ENCODE peak calls at places on chromosomes 13 and 19, in eight cellular contexts. Z is breast epithelium, L is ovary, F is AG04450, V is AG09319, O is lower leg skin, Y is nephron progenitor cell, U is BJ. E is an unnamed sample.

GRCh38 chr13:114284680-114285079 is 3.3 kb downstream of the UPF3A start:
- DNase-seq in F (no peak), L (no peak), Z (no peak), O (no peak), V (no peak), Y (no peak), U (no peak), E (no peak)

GRCh38 chr19:13366529-13367143 is 139.6 kb downstream of the CACNA1A start:
- DNase-seq in F (no peak), Z (no peak), Y (peak; percentile 4), U (no peak), L (no peak), V (no peak), O (no peak), E (no peak)

GRCh38 chr19:3687774-3688706 is 12.2 kb downstream of the PIP5K1C start:
- DNase-seq in F (no peak), V (no peak), Y (peak; percentile 41), O (no peak), Z (peak; percentile 78), U (no peak), L (no peak), E (peak; percentile 70)

GRCh38 chr13:34678154-34678553 is 263.9 kb upstream of the NBEA start:
- DNase-seq in O (no peak), Z (no peak), U (no peak), F (no peak), Y (no peak), L (no peak), V (no peak), E (no peak)

GRCh38 chr19:2556221-2557092 is 80.5 kb downstream of the GADD45B start:
- DNase-seq in Z (no peak), U (no peak), L (peak; percentile 33), V (no peak), O (no peak), Y (no peak), F (no peak), E (no peak)

GRCh38 chr13:42740753-42741152 is 40.6 kb upstream of the FAM216B start:
- DNase-seq in L (peak; percentile 60), Z (no peak), O (no peak), F (no peak), V (no peak), Y (no peak), U (no peak), E (no peak)

GRCh38 chr19:43780706-43781525 is at the start of gene KCNN4:
- DNase-seq in L (no peak), Z (no peak), F (no peak), Y (no peak), U (no peak), V (no peak), O (no peak), E (peak; percentile 87)

GRCh38 chr13:44826586-44827350 is 162.5 kb downstream of the NUFIP1 start:
- DNase-seq in V (no peak), O (no peak), L (no peak), U (no peak), F (no peak), Z (no peak), Y (peak; percentile 22), E (no peak)

GRCh38 chr19:18610245-18610555 is 2.5 kb upstream of the TMEM59L start:
- DNase-seq in U (no peak), O (no peak), V (no peak), Y (no peak), F (no peak), Z (no peak), L (no peak), E (no peak)

GRCh38 chr19:17404015-17404414 is 1.4 kb downstream of the BST2 start:
- DNase-seq in Z (no peak), V (no peak), Y (no peak), O (no peak), U (no peak), L (no peak), F (no peak), E (peak; percentile 38)

GRCh38 chr19:19911150-19911549 is 10.4 kb downstream of the ZNF93 start:
- DNase-seq in Y (no peak), V (no peak), O (no peak), L (no peak), F (no peak), U (no peak), Z (no peak), E (no peak)

GRCh38 chr13:104871456-104871855 is 1664.0 kb downstream of the EFNB2 start:
- DNase-seq in U (no peak), O (no peak), V (no peak), Z (no peak), L (no peak), F (no peak), Y (no peak), E (no peak)

GRCh38 chr13:100724568-100724967 is 50.0 kb upstream of the TMTC4 start:
- DNase-seq in F (no peak), U (no peak), V (no peak), L (no peak), Z (no peak), Y (no peak), O (no peak), E (no peak)

GRCh38 chr19:10662384-10663251 is 8.5 kb downstream of the ILF3 start:
- DNase-seq in L (no peak), O (no peak), Y (no peak), F (no peak), U (no peak), Z (no peak), V (no peak), E (peak; percentile 68)

GRCh38 chr19:50387176-50387867 is 3.2 kb downstream of the POLD1 start:
- DNase-seq in Y (no peak), F (no peak), Z (no peak), V (no peak), L (no peak), U (no peak), O (no peak), E (no peak)

GRCh38 chr13:45179428-45179827 is 21.4 kb downstream of the KCTD4 start:
- DNase-seq in V (no peak), U (no peak), L (no peak), Y (no peak), F (no peak), O (no peak), Z (no peak), E (no peak)

GRCh38 chr19:1269478-1270167 is 491 bp downstream of the CIRBP start:
- DNase-seq in Y (peak; percentile 86), V (peak; percentile 66), O (peak; percentile 97), U (no peak), Z (peak; percentile 86), F (no peak), L (peak; percentile 94), E (peak; percentile 88)

GRCh38 chr19:57245066-57245465 is 4.6 kb downstream of the ZNF805 start:
- DNase-seq in V (no peak), L (no peak), Z (no peak), U (no peak), O (no peak), F (no peak), Y (no peak), E (no peak)

GRCh38 chr19:3990815-3991117 is 5.5 kb upstream of the EEF2 start:
- DNase-seq in O (no peak), F (no peak), Y (no peak), U (no peak), Z (no peak), V (no peak), L (no peak), E (no peak)

GRCh38 chr13:98440390-98441055 is 136.4 kb downstream of the STK24 start:
- DNase-seq in F (no peak), Z (no peak), L (no peak), Y (no peak), U (no peak), O (no peak), V (no peak), E (no peak)

GRCh38 chr13:48709213-48709612 is 55.5 kb downstream of the CYSLTR2 start:
- DNase-seq in F (no peak), V (no peak), O (no peak), U (no peak), L (no peak), Z (no peak), Y (no peak), E (no peak)

DNA sequence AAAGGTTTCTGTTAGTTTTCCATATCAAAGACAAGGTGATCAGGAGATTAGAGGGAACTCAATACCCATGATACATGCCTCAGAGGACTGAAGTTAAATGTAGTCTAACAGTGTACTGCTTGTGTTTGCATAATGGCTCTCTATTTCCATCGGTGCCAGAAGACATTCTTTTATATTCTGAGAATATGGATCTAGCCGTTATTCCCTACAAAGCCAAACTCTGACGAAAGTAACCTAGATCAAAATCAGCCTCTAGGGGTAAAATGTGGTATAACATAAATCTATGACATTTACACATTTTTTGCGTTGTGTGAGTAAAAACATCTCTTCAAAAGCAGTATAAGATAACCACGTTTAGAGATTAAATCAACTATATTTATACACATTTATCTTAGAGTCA is 2232.7 kb downstream of the PCDH9 start:
- DNase-seq in O (no peak), L (no peak), Z (no peak), F (no peak), Y (no peak), U (no peak), V (no peak), E (no peak)
- TF ChIP-seq CTCF in O (no peak), L (no peak), Z (no peak), F (peak; percentile 14), Y (peak; percentile 7), U (no peak), V (no peak), E (no peak)

GRCh38 chr13:84983321-84983720 is 815.9 kb downstream of the SLITRK6 start:
- DNase-seq in Y (no peak), V (no peak), O (no peak), L (no peak), F (no peak), U (no peak), Z (no peak), E (no peak)
- TF ChIP-seq CTCF in Y (no peak), V (no peak), O (no peak), L (no peak), F (no peak), U (no peak), Z (no peak), E (no peak)

GRCh38 chr13:57969961-57970360 is 338.4 kb downstream of the PCDH17 start:
- DNase-seq in Y (no peak), O (no peak), F (no peak), Z (no peak), V (no peak), L (no peak), U (no peak), E (no peak)
- TF ChIP-seq CTCF in Y (no peak), O (no peak), F (no peak), Z (no peak), V (no peak), L (no peak), U (no peak), E (no peak)

DNA sequence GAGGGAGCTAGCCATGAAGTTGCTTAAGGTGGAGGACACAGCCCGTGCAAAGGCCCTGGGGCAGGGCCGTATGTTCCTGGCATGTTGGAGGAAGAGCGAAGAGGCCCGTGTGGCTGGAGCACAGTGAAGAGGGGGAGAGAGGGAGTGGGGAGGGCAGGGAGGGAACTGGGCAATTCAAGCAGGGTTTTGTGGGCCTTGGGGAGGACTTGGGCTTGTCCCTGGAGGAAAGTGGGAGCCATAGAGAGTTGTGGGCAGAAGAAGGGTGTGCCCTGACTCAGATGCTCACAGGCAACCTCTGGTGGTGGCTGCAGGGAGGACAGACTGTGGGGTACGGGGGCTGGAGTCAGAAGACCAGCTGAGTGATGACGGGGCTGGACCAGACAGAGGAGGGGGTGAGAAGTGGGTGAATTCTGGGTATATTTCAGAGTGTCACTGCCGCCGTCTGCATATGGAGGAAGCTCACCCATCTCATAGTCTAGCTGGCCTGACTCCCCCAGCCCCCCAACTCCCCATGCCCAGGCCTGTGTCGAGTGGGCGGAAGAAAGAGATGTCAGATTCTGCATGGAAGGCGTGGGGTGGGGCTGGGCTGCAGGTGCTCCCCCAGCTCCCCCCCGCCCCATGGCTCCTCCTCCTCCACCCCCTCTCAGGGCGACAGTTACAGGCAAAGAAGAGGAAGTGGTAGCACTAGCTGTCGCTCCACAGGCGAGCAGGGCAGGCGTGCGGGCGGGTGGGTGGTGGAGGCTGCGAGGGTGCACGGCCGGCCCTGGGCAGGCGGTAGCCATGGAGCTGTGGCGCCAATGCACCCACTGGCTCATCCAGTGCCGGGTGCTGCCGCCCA is at the start of gene VAV1:
- DNase-seq in F (no peak), Z (no peak), U (no peak), Y (no peak), O (peak; percentile 90), L (no peak), V (no peak), E (peak; percentile 93)
- TF ChIP-seq CTCF in F (no peak), Z (no peak), U (no peak), Y (no peak), O (no peak), L (no peak), V (no peak), E (peak; percentile 73)

E was measured in activated CD8-positive, alpha-beta T cell treated with anti-CD3 and anti-CD28 coated beads for 36 hours.